ENCODE peak calls at places on chromosome X, in six cellular contexts. One of them, this sample, is unnamed.
A peak's percentile ranks its signal among the peaks of the same experiment; 100 is the strongest.

GRCh38 chrX:44291468-44292116 is 51.9 kb downstream of the EFHC2 start:
- DNase-seq in HT1080: no peak
- DNase-seq in AG04449: no peak
- DNase-seq in cardiac muscle cell: no peak
- DNase-seq in effector CD4-positive, alpha-beta T cell: no peak
- DNase-seq in activated naive CD8-positive, alpha-beta T cell treated with anti-CD3 and anti-CD28 coated beads for 36 hours: no peak
- DNase-seq in this sample: no peak

GRCh38 chrX:130245441-130245840 is 23.3 kb downstream of the ZNF280C start:
- DNase-seq in AG04449: peak; percentile 54
- DNase-seq in cardiac muscle cell: no peak
- DNase-seq in activated naive CD8-positive, alpha-beta T cell treated with anti-CD3 and anti-CD28 coated beads for 36 hours: no peak
- DNase-seq in effector CD4-positive, alpha-beta T cell: no peak
- DNase-seq in HT1080: peak; percentile 31
- DNase-seq in this sample: no peak

GRCh38 chrX:25198253-25198652 is 182.5 kb upstream of the ARX start:
- DNase-seq in effector CD4-positive, alpha-beta T cell: no peak
- DNase-seq in activated naive CD8-positive, alpha-beta T cell treated with anti-CD3 and anti-CD28 coated beads for 36 hours: no peak
- DNase-seq in cardiac muscle cell: no peak
- DNase-seq in HT1080: no peak
- DNase-seq in AG04449: no peak
- DNase-seq in this sample: no peak

GRCh38 chrX:107450823-107451509 is 1.5 kb downstream of the FRMPD3 start:
- DNase-seq in effector CD4-positive, alpha-beta T cell: no peak
- DNase-seq in cardiac muscle cell: peak; percentile 77
- DNase-seq in activated naive CD8-positive, alpha-beta T cell treated with anti-CD3 and anti-CD28 coated beads for 36 hours: peak; percentile 14
- DNase-seq in HT1080: no peak
- DNase-seq in AG04449: no peak
- DNase-seq in this sample: peak; percentile 52

GRCh38 chrX:129540068-129540653 is at the start of gene OCRL:
- DNase-seq in cardiac muscle cell: peak; percentile 81
- DNase-seq in AG04449: no peak
- DNase-seq in activated naive CD8-positive, alpha-beta T cell treated with anti-CD3 and anti-CD28 coated beads for 36 hours: peak; percentile 62
- DNase-seq in effector CD4-positive, alpha-beta T cell: no peak
- DNase-seq in HT1080: peak; percentile 63
- DNase-seq in this sample: peak; percentile 57

GRCh38 chrX:131704136-131704695 is 160.3 kb downstream of the OR13H1 start:
- DNase-seq in activated naive CD8-positive, alpha-beta T cell treated with anti-CD3 and anti-CD28 coated beads for 36 hours: no peak
- DNase-seq in AG04449: no peak
- DNase-seq in HT1080: no peak
- DNase-seq in cardiac muscle cell: no peak
- DNase-seq in effector CD4-positive, alpha-beta T cell: peak; percentile 90
- DNase-seq in this sample: no peak

GRCh38 chrX:45771560-45772340 is 571.1 kb upstream of the DIPK2B start:
- DNase-seq in AG04449: no peak
- DNase-seq in effector CD4-positive, alpha-beta T cell: peak; percentile 28
- DNase-seq in cardiac muscle cell: no peak
- DNase-seq in HT1080: peak; percentile 67
- DNase-seq in activated naive CD8-positive, alpha-beta T cell treated with anti-CD3 and anti-CD28 coated beads for 36 hours: peak; percentile 43
- DNase-seq in this sample: no peak

GRCh38 chrX:9171841-9172240 is 137.9 kb upstream of the FAM9B start:
- DNase-seq in cardiac muscle cell: no peak
- DNase-seq in HT1080: peak; percentile 61
- DNase-seq in AG04449: peak; percentile 38
- DNase-seq in effector CD4-positive, alpha-beta T cell: no peak
- DNase-seq in activated naive CD8-positive, alpha-beta T cell treated with anti-CD3 and anti-CD28 coated beads for 36 hours: no peak
- DNase-seq in this sample: no peak

GRCh38 chrX:97787849-97788248 is 904.1 kb downstream of the RPA4 start:
- DNase-seq in activated naive CD8-positive, alpha-beta T cell treated with anti-CD3 and anti-CD28 coated beads for 36 hours: no peak
- DNase-seq in effector CD4-positive, alpha-beta T cell: no peak
- DNase-seq in cardiac muscle cell: no peak
- DNase-seq in AG04449: no peak
- DNase-seq in HT1080: no peak
- DNase-seq in this sample: no peak

GRCh38 chrX:152149648-152150047 is 11.3 kb upstream of the MAGEA10 start:
- DNase-seq in activated naive CD8-positive, alpha-beta T cell treated with anti-CD3 and anti-CD28 coated beads for 36 hours: no peak
- DNase-seq in HT1080: no peak
- DNase-seq in effector CD4-positive, alpha-beta T cell: no peak
- DNase-seq in cardiac muscle cell: no peak
- DNase-seq in AG04449: no peak
- DNase-seq in this sample: no peak

GRCh38 chrX:11722304-11722703 is 35.7 kb upstream of the MSL3 start:
- DNase-seq in activated naive CD8-positive, alpha-beta T cell treated with anti-CD3 and anti-CD28 coated beads for 36 hours: no peak
- DNase-seq in HT1080: no peak
- DNase-seq in AG04449: no peak
- DNase-seq in effector CD4-positive, alpha-beta T cell: no peak
- DNase-seq in cardiac muscle cell: no peak
- DNase-seq in this sample: no peak

GRCh38 chrX:25858273-25858880 is 279.8 kb upstream of the MAGEB18 start:
- DNase-seq in activated naive CD8-positive, alpha-beta T cell treated with anti-CD3 and anti-CD28 coated beads for 36 hours: no peak
- DNase-seq in HT1080: peak; percentile 11
- DNase-seq in AG04449: no peak
- DNase-seq in effector CD4-positive, alpha-beta T cell: no peak
- DNase-seq in cardiac muscle cell: no peak
- DNase-seq in this sample: no peak

GRCh38 chrX:126770179-126770578 is 49.4 kb upstream of the PRR32 start:
- DNase-seq in effector CD4-positive, alpha-beta T cell: no peak
- DNase-seq in activated naive CD8-positive, alpha-beta T cell treated with anti-CD3 and anti-CD28 coated beads for 36 hours: no peak
- DNase-seq in AG04449: no peak
- DNase-seq in HT1080: peak; percentile 18
- DNase-seq in cardiac muscle cell: peak; percentile 51
- DNase-seq in this sample: peak; percentile 6

GRCh38 chrX:22689290-22689689 is 310.5 kb upstream of the DDX53 start:
- DNase-seq in cardiac muscle cell: no peak
- DNase-seq in activated naive CD8-positive, alpha-beta T cell treated with anti-CD3 and anti-CD28 coated beads for 36 hours: no peak
- DNase-seq in AG04449: peak; percentile 12
- DNase-seq in HT1080: no peak
- DNase-seq in effector CD4-positive, alpha-beta T cell: no peak
- DNase-seq in this sample: no peak

GRCh38 chrX:69285881-69286545 is 120.8 kb upstream of the PJA1 start:
- DNase-seq in AG04449: no peak
- DNase-seq in effector CD4-positive, alpha-beta T cell: peak; percentile 46
- DNase-seq in activated naive CD8-positive, alpha-beta T cell treated with anti-CD3 and anti-CD28 coated beads for 36 hours: peak; percentile 38
- DNase-seq in cardiac muscle cell: peak; percentile 62
- DNase-seq in HT1080: peak; percentile 2
- DNase-seq in this sample: peak; percentile 63

GRCh38 chrX:135520022-135520552 is 373 bp upstream of the INTS6L start:
- DNase-seq in AG04449: peak; percentile 36
- DNase-seq in cardiac muscle cell: peak; percentile 38
- DNase-seq in activated naive CD8-positive, alpha-beta T cell treated with anti-CD3 and anti-CD28 coated beads for 36 hours: no peak
- DNase-seq in HT1080: no peak
- DNase-seq in effector CD4-positive, alpha-beta T cell: no peak
- DNase-seq in this sample: no peak

GRCh38 chrX:16774746-16775145 is 11.5 kb upstream of the TXLNG start:
- DNase-seq in AG04449: no peak
- DNase-seq in effector CD4-positive, alpha-beta T cell: no peak
- DNase-seq in activated naive CD8-positive, alpha-beta T cell treated with anti-CD3 and anti-CD28 coated beads for 36 hours: no peak
- DNase-seq in HT1080: no peak
- DNase-seq in cardiac muscle cell: no peak
- DNase-seq in this sample: no peak

GRCh38 chrX:41137589-41137988 is 52.3 kb downstream of the USP9X start:
- DNase-seq in activated naive CD8-positive, alpha-beta T cell treated with anti-CD3 and anti-CD28 coated beads for 36 hours: no peak
- DNase-seq in AG04449: no peak
- DNase-seq in HT1080: no peak
- DNase-seq in effector CD4-positive, alpha-beta T cell: no peak
- DNase-seq in cardiac muscle cell: no peak
- DNase-seq in this sample: no peak

GRCh38 chrX:130174051-130174704 is 2.4 kb downstream of the RAB33A start:
- DNase-seq in effector CD4-positive, alpha-beta T cell: no peak
- DNase-seq in activated naive CD8-positive, alpha-beta T cell treated with anti-CD3 and anti-CD28 coated beads for 36 hours: no peak
- DNase-seq in HT1080: peak; percentile 25
- DNase-seq in AG04449: no peak
- DNase-seq in cardiac muscle cell: no peak
- DNase-seq in this sample: no peak